ENCODE peak calls at places on chromosomes 6 and 20, in eight cellular contexts. B, U, S, H, D, E, A and Y are unnamed samples. For H3K9me3, the result is how much of the 10 kb centered on the place peaks cover.

GRCh38 chr6:87925373-87926060 is 122.1 kb upstream of the SPACA1 start:
- DNase-seq in B (no peak), U (no peak), S (no peak), H (no peak), D (no peak), E (no peak), A (no peak), Y (no peak)

GRCh38 chr6:22717906-22718305 is 148.5 kb downstream of the HDGFL1 start:
- DNase-seq in B (no peak), U (peak), S (no peak), H (no peak), D (no peak), E (no peak), A (no peak), Y (peak)

GRCh38 chr6:130417951-130418350 is 52.1 kb downstream of the TMEM200A start:
- DNase-seq in B (no peak), U (no peak), S (peak), H (no peak), D (peak), E (no peak), A (no peak), Y (no peak)

GRCh38 chr20:38170914-38171300 is 5.8 kb upstream of the TGM2 start:
- DNase-seq in B (peak), U (no peak), S (peak), H (no peak), D (no peak), E (peak), A (no peak), Y (no peak)

GRCh38 chr6:158757753-158758090 is 61.4 kb downstream of the EZR start:
- DNase-seq in B (no peak), U (no peak), S (no peak), H (no peak), D (no peak), E (no peak), A (no peak), Y (no peak)

GRCh38 chr6:159174263-159174974 is 5.2 kb downstream of the FNDC1 start:
- DNase-seq in B (peak), U (peak), S (peak), H (peak), D (peak), E (peak), A (peak), Y (peak)

GRCh38 chr6:37602360-37602759 is 95.3 kb downstream of the MDGA1 start:
- DNase-seq in B (no peak), U (no peak), S (peak), H (no peak), D (peak), E (no peak), A (no peak), Y (no peak)

GRCh38 chr6:44475779-44476434 is 88.4 kb downstream of the CDC5L start:
- DNase-seq in B (peak), U (peak), S (peak), H (peak), D (peak), E (peak), A (peak), Y (peak)

GRCh38 chr6:135506270-135506997 is 8.9 kb upstream of the AHI1 start:
- DNase-seq in B (no peak), U (no peak), S (peak), H (peak), D (peak), E (no peak), A (no peak), Y (peak)

GRCh38 chr6:33926451-33926850 is 122.6 kb upstream of the MLN start:
- DNase-seq in B (no peak), U (no peak), S (peak), H (no peak), D (no peak), E (no peak), A (no peak), Y (no peak)

GRCh38 chr6:45645302-45645701 is 267.6 kb upstream of the SUPT3H start:
- DNase-seq in B (no peak), U (no peak), S (no peak), H (no peak), D (no peak), E (no peak), A (no peak), Y (no peak)

GRCh38 chr6:3766219-3766618 is 14.7 kb upstream of the PXDC1 start:
- DNase-seq in B (no peak), U (no peak), S (peak), H (no peak), D (peak), E (no peak), A (no peak), Y (peak)

DNA sequence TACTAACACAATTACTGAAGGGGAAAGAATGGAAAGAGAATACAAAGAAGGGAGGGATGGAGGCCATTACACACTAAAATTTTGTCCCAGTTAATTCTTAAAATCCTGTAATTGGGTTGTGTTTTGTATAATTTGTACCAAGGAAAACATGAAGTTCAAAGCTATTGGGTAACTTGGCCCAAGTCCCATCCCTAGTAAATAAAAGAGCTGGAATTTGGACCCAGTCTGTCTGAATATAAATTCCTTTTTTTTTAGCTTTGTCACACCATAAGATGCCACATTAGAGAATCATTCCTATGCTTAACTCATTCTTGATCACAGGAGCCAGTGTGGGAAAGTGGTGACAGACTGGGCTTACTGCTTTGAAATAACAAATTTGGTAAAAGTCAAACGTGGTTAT is 66.8 kb upstream of the CBLN4 start:
- DNase-seq in B (no peak), U (no peak), S (no peak), H (no peak), D (no peak), E (no peak), A (no peak), Y (no peak)
- H3K9me3 ChIP-seq in B (under half), U (under half), S (under half), H (under half), D (under half), E (under half), A (under half), Y (under half)

GRCh38 chr20:30921286-30922071 is 336.0 kb upstream of the DEFB115 start:
- DNase-seq in B (no peak), U (no peak), S (no peak), H (no peak), D (no peak), E (peak), A (no peak), Y (no peak)
- H3K9me3 ChIP-seq in B (under half), U (under half), S (under half), H (under half), D (under half), E (under half), A (under half), Y (under half)

GRCh38 chr6:170157567-170158218 is 133.2 kb downstream of the DLL1 start:
- DNase-seq in B (no peak), U (no peak), S (no peak), H (no peak), D (no peak), E (peak), A (no peak), Y (no peak)

GRCh38 chr6:170159040-170159965 is 131.6 kb downstream of the DLL1 start:
- DNase-seq in B (no peak), U (no peak), S (no peak), H (no peak), D (no peak), E (peak), A (no peak), Y (no peak)

GRCh38 chr6:170155464-170156196 is 135.2 kb downstream of the DLL1 start:
- DNase-seq in B (peak), U (no peak), S (no peak), H (no peak), D (no peak), E (peak), A (no peak), Y (no peak)

GRCh38 chr6:170158296-170159039 is 132.4 kb downstream of the DLL1 start:
- DNase-seq in B (no peak), U (no peak), S (no peak), H (no peak), D (no peak), E (peak), A (no peak), Y (no peak)

GRCh38 chr6:170156448-170157375 is 134.2 kb downstream of the DLL1 start:
- DNase-seq in B (peak), U (no peak), S (no peak), H (no peak), D (no peak), E (peak), A (no peak), Y (no peak)
- H3K9me3 ChIP-seq in B (under half), U (under half), S (under half), H (under half), D (under half), E (under half), A (under half), Y (under half)

DNA sequence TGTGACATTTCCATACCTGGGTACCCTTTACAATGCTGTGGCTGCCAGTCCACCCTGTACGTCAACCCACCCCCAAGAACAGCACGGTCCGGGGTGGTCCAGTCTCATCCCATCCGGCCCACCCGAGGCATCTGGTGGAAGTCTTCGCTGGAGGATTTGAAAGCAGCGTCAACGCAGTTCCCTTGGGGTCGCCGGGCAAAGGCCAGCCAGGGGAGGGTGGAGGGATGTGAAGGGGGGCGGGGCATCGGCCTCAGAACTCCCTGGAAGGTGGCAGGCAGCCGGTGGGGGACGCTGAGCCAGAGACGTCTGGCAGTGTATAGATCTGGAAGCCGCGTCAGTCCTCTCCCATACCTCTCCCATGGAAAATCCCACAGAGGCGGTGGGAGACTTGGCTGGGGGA is 1944.0 kb upstream of the DEFB115 start:
- DNase-seq in B (no peak), U (no peak), S (no peak), H (no peak), D (no peak), E (no peak), A (no peak), Y (no peak)
- H3K9me3 ChIP-seq in B (under half), U (under half), S (under half), H (under half), D (under half), E (under half), A (under half), Y (under half)

GRCh38 chr20:47529840-47530239 is 28.2 kb downstream of the NCOA3 start:
- DNase-seq in B (no peak), U (no peak), S (peak), H (no peak), D (peak), E (no peak), A (no peak), Y (no peak)

GRCh38 chr20:47521059-47521808 is 19.5 kb downstream of the NCOA3 start:
- DNase-seq in B (no peak), U (no peak), S (no peak), H (no peak), D (no peak), E (no peak), A (no peak), Y (no peak)

GRCh38 chr20:47527004-47527800 is 25.5 kb downstream of the NCOA3 start:
- DNase-seq in B (no peak), U (no peak), S (no peak), H (no peak), D (no peak), E (no peak), A (no peak), Y (no peak)

DNA sequence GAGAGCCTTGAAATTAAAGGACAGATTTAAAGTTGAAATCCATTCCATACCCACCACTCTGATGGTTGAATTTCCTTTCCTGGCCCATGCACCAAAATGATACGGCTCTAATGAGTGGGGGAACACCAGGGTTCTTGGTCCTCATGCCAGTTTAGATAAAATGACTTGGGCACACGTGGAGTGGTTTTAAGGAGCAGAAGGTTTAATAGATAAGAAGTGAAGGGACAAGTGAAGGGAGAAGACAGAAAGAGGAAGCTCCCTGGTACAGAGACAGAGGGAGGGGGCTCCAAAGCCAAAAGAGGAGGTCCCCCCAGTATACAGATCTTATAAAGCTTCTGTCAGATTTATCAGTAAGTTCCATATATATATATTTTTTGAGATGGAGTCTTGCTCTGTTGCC is 22.7 kb downstream of the NCOA3 start:
- DNase-seq in B (no peak), U (no peak), S (no peak), H (no peak), D (no peak), E (no peak), A (no peak), Y (no peak)
- H3K9me3 ChIP-seq in B (under half), U (under half), S (under half), H (under half), D (under half), E (under half), A (under half), Y (under half)

GRCh38 chr20:62105592-62105991 is 16.7 kb upstream of the LSM14B start:
- DNase-seq in B (no peak), U (no peak), S (no peak), H (no peak), D (no peak), E (no peak), A (no peak), Y (no peak)
- H3K9me3 ChIP-seq in B (half or more), U (under half), S (under half), H (under half), D (under half), E (under half), A (half or more), Y (under half)

GRCh38 chr6:167705211-167705750 is 121.4 kb upstream of the AFDN start:
- DNase-seq in B (no peak), U (no peak), S (no peak), H (no peak), D (no peak), E (no peak), A (no peak), Y (no peak)
- H3K9me3 ChIP-seq in B (under half), U (under half), S (under half), H (under half), D (under half), E (under half), A (under half), Y (under half)

DNA sequence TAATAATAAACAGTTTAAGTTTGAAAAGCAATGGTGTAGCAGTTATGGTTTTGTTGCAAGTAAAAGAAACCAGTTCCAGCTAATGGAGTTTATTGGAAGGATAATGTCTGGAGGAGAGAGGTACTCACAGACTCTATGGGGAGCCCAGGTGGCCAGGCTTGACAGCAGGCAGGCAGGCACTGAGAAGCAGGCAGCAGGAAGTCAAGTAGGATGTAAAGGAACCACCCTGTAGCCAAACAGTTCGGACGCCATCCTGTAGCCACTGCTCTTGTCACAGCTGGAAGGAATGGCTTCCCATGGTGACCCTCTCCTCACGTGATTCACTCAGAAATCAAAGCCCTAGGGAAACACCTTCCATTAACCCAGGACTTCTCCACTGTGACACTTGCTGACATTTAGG is 96.7 kb upstream of the MC3R start:
- DNase-seq in B (no peak), U (no peak), S (no peak), H (no peak), D (no peak), E (no peak), A (no peak), Y (no peak)
- H3K9me3 ChIP-seq in B (under half), U (under half), S (under half), H (under half), D (under half), E (under half), A (under half), Y (under half)